ENCODE peak calls at places on chromosome 10, in six cellular contexts. P is stimulated activated CD4-positive, alpha-beta T cell treated with anti-CD3 and anti-CD28 coated beads, Interleukin-1b, Interleukin-23, amount 100 ng/mL, for 24 hours; O is stomach; X is stimulated activated naive CD8-positive, alpha-beta T cell treated with anti-CD3 and anti-CD28 coated beads, Interleukin-15, Interleukin-2, amounts not matched to agents 100 U/mL and 50 U/mL, for 24 hours; S is HCT116; Z is M059J. D is an unnamed sample.

GRCh38 chr10:81414038-81414437 is 461.0 kb upstream of the NRG3 start:
- DNase-seq in P (no peak), O (no peak), X (no peak), S (no peak), Z (no peak), D (no peak)

GRCh38 chr10:52956861-52957260 is 184.3 kb upstream of the MBL2 start:
- DNase-seq in P (no peak), O (no peak), X (no peak), S (no peak), Z (peak), D (no peak)

GRCh38 chr10:15703167-15703880 is 16.4 kb downstream of the ITGA8 start:
- DNase-seq in P (no peak), O (no peak), X (no peak), S (no peak), Z (peak), D (no peak)

GRCh38 chr10:6912021-6912420 is 331.9 kb upstream of the PRKCQ start:
- DNase-seq in P (no peak), O (no peak), X (no peak), S (no peak), Z (no peak), D (no peak)

GRCh38 chr10:5434017-5434753 is 21.8 kb downstream of the NET1 start:
- DNase-seq in P (no peak), O (no peak), X (no peak), S (peak), Z (peak), D (no peak)

GRCh38 chr10:2949948-2950354 is 117.4 kb upstream of the PFKP start:
- DNase-seq in P (peak), O (no peak), X (peak), S (no peak), Z (peak), D (peak)

GRCh38 chr10:32377458-32378370 is 30.8 kb upstream of the EPC1 start:
- DNase-seq in P (no peak), O (no peak), X (no peak), S (peak), Z (peak), D (no peak)

GRCh38 chr10:98445200-98445812 is 1.4 kb downstream of the HPS1 start:
- DNase-seq in P (no peak), O (no peak), X (no peak), S (no peak), Z (no peak), D (no peak)

GRCh38 chr10:50561266-50561665 is 62.5 kb downstream of the SGMS1 start:
- DNase-seq in P (no peak), O (no peak), X (no peak), S (no peak), Z (peak), D (no peak)

GRCh38 chr10:102280397-102281015 is 35.2 kb downstream of the GBF1 start:
- DNase-seq in P (no peak), O (no peak), X (no peak), S (no peak), Z (no peak), D (no peak)

GRCh38 chr10:79932841-79933379 is 16.0 kb downstream of the SFTPD start:
- DNase-seq in P (no peak), O (no peak), X (no peak), S (no peak), Z (no peak), D (no peak)

GRCh38 chr10:94035982-94036663 is 42.4 kb downstream of the PLCE1 start:
- DNase-seq in P (no peak), O (no peak), X (no peak), S (no peak), Z (no peak), D (no peak)

GRCh38 chr10:132554053-132554990 is 16.7 kb downstream of the INPP5A start:
- DNase-seq in P (no peak), O (peak), X (no peak), S (no peak), Z (no peak), D (no peak)